ENCODE peak calls at places on chromosome 1, in eight cellular contexts. I is GM23338, A is K562, R is HepG2, V is endothelial cell of umbilical vein, Q is GM12878, K is HCT116, B is H1. Z is an unnamed sample.

GRCh38 chr1:1014896-1015681 is 1.8 kb downstream of the ISG15 start:
- DNase-seq in K (no peak), B (no peak), Q (no peak), I (peak), A (no peak), R (no peak), V (no peak), Z (no peak)

GRCh38 chr1:66624412-66625060 is 90.6 kb downstream of the SGIP1 start:
- DNase-seq in Q (no peak), V (peak), R (no peak), K (no peak), A (no peak), I (no peak), B (no peak), Z (no peak)

GRCh38 chr1:61056674-61057439 is 25.5 kb upstream of the NFIA start:
- DNase-seq in R (no peak), B (no peak), Q (no peak), I (peak), K (peak), V (peak), A (peak), Z (no peak)

GRCh38 chr1:179003474-179004066 is 22.1 kb upstream of the FAM20B start:
- DNase-seq in R (no peak), Q (no peak), B (no peak), A (no peak), I (no peak), K (no peak), V (no peak), Z (no peak)

GRCh38 chr1:58898739-58899580 is 115.1 kb upstream of the JUN start:
- DNase-seq in V (peak), I (no peak), K (no peak), R (peak), A (peak), B (no peak), Q (no peak), Z (no peak)

GRCh38 chr1:174021611-174022079 is 512 bp downstream of the RC3H1 start:
- DNase-seq in R (peak), A (peak), Q (no peak), V (peak), K (no peak), I (peak), B (no peak), Z (no peak)

GRCh38 chr1:103948526-103948925 is 198.8 kb downstream of the AMY1C start:
- DNase-seq in I (no peak), Q (no peak), B (no peak), A (no peak), R (no peak), K (no peak), V (no peak), Z (peak)

GRCh38 chr1:53348491-53349368 is 20.9 kb upstream of the LRP8 start:
- DNase-seq in Q (no peak), A (no peak), V (no peak), K (no peak), B (no peak), I (no peak), R (no peak), Z (no peak)

GRCh38 chr1:6234502-6235295 is 1.1 kb downstream of the ICMT start:
- DNase-seq in I (peak), B (no peak), Q (no peak), A (no peak), K (no peak), V (no peak), R (no peak), Z (no peak)

GRCh38 chr1:44418022-44418673 is 13.1 kb downstream of the RNF220 start:
- DNase-seq in R (no peak), B (no peak), A (no peak), I (peak), V (peak), Q (no peak), K (no peak), Z (no peak)
- TF ChIP-seq EZH2 in R (no peak), B (no peak), A (no peak), I (no peak), V (peak), Q (no peak), K (no peak), Z (no peak)

GRCh38 chr1:46576564-46576963 is 25.1 kb upstream of the KNCN start:
- DNase-seq in R (no peak), Q (no peak), B (no peak), A (no peak), I (no peak), V (no peak), K (no peak), Z (no peak)
- H3K4me3 ChIP-seq in R (no peak), Q (no peak), B (no peak), A (no peak), I (no peak), V (no peak), K (no peak), Z (no peak)

DNA sequence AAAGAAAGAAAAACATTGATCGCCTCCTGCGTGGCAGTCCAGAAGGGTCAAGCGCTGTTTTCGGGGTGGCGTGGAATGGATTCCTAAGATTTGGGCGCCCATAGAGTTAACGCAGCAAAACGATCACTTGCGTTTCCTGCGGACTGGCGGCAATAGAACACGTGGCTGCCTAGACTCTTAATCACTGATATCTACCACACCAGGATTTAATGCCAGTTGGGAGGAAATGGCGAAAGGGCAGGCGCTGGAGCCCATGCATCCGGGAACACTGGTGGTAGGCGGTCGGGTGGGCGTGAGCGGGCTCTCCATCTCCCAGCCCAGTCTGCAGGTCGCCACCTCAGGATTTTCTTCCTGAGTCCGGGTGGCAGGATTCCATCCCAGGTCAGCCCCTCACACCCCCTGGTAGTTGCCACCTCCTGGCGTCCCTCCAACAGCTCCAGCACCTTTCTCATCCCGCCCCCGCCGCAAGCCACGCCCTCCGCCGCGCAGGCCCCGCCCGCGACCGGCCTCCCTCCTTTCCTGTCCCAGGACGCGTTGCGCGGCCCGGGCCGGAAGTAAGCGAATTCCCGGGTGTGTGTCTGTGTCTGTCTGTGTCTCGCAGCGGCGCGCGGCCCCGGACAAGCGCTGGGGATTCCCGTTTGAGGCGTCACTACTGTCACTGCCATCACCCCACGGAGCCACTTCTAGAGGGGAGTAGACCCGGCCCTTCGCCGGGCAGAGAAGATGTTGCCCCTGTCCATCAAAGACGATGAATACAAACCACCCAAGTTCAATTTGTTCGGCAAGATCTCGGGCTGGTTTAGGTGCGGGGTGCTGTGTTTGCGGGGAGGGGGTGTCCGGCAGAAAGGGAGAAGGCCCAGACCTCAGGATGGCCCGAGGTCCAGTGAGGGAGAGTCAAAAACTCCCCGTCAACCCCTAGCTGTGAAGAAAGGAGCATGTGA is at the start of gene SLC30A7:
- DNase-seq in I (peak), R (peak), Q (peak), B (peak), K (peak), A (peak), V (peak), Z (peak)
- TF ChIP-seq POLR2AphosphoS5 in I (peak), R (peak), Q (no peak), B (peak), K (peak), A (peak), V (peak), Z (peak)

GRCh38 chr1:99004270-99005141 is at the start of gene PLPPR5:
- DNase-seq in B (no peak), V (peak), Q (no peak), A (no peak), R (no peak), I (peak), K (no peak), Z (no peak)
- TF ChIP-seq EZH2 in B (peak), V (peak), Q (no peak), A (no peak), R (no peak), I (no peak), K (no peak), Z (no peak)

GRCh38 chr1:181189691-181190361 is 101.3 kb downstream of the IER5 start:
- DNase-seq in I (peak), R (peak), Q (no peak), A (peak), B (peak), K (peak), V (peak), Z (no peak)
- H3K4me3 ChIP-seq in I (peak), R (peak), Q (no peak), A (peak), B (peak), K (no peak), V (no peak), Z (peak)

GRCh38 chr1:170567214-170567613 is 35.2 kb downstream of the GORAB start:
- DNase-seq in Q (no peak), A (no peak), R (no peak), I (no peak), V (no peak), B (no peak), K (no peak), Z (no peak)

GRCh38 chr1:170558731-170559130 is 26.8 kb downstream of the GORAB start:
- DNase-seq in A (no peak), K (no peak), I (no peak), R (no peak), Q (no peak), V (no peak), B (no peak), Z (no peak)

GRCh38 chr1:170559166-170559565 is 27.2 kb downstream of the GORAB start:
- DNase-seq in V (no peak), I (no peak), B (no peak), R (no peak), A (no peak), Q (no peak), K (no peak), Z (no peak)

GRCh38 chr1:170560681-170561285 is 28.8 kb downstream of the GORAB start:
- DNase-seq in A (no peak), K (no peak), B (no peak), Q (no peak), I (no peak), V (no peak), R (no peak), Z (no peak)

GRCh38 chr1:170562644-170563338 is 30.8 kb downstream of the GORAB start:
- DNase-seq in R (peak), Q (peak), V (peak), K (peak), I (peak), B (peak), A (peak), Z (peak)
- TF ChIP-seq POLR2AphosphoS5 in R (no peak), Q (no peak), V (peak), K (no peak), I (no peak), B (no peak), A (no peak), Z (no peak)

Z was measured in SK-N-MC.